ENCODE peak calls at places on chromosomes 4 and X, in five cellular contexts. P is sigmoid colon, V is endothelial cell of umbilical vein, G is heart left ventricle, J is NB4. N is an unnamed sample.

GRCh38 chrX:153635788-153636668 is 11.0 kb upstream of the DUSP9 start:
- DNase-seq in V (peak), J (peak), P (peak), G (no peak), N (no peak)

GRCh38 chr4:26873391-26874026 is 12.9 kb downstream of the STIM2 start:
- DNase-seq in G (no peak), P (no peak), V (no peak), J (no peak), N (no peak)

GRCh38 chrX:119895843-119896326 is at the start of gene AKAP14:
- DNase-seq in J (no peak), P (no peak), V (no peak), G (no peak), N (no peak)

GRCh38 chrX:85111347-85111746 is 107.7 kb downstream of the APOOL start:
- DNase-seq in V (peak), P (no peak), G (no peak), J (peak), N (no peak)

GRCh38 chr4:169854090-169854489 is 96.3 kb upstream of the HPF1 start:
- DNase-seq in V (no peak), G (no peak), P (no peak), J (no peak), N (no peak)

GRCh38 chr4:151004222-151004621 is 10.9 kb downstream of the LRBA start:
- DNase-seq in P (no peak), V (peak), J (peak), G (no peak), N (no peak)

GRCh38 chrX:15301924-15302323 is 13.5 kb downstream of the ASB11 start:
- DNase-seq in V (no peak), G (no peak), J (peak), P (peak), N (peak)

GRCh38 chr4:176561368-176561767 is 231.4 kb downstream of the VEGFC start:
- DNase-seq in G (no peak), P (no peak), V (no peak), J (no peak), N (no peak)

GRCh38 chrX:1392376-1393130 is 640 bp upstream of the SLC25A6 start:
- DNase-seq in P (peak), J (peak), V (no peak), G (peak), N (peak)

GRCh38 chr4:148445903-148446261 is 3.7 kb upstream of the NR3C2 start:
- DNase-seq in J (no peak), P (no peak), G (no peak), V (no peak), N (no peak)

GRCh38 chr4:113826431-113826830 is 64.9 kb upstream of the CAMK2D start:
- DNase-seq in P (no peak), V (no peak), J (no peak), G (no peak), N (no peak)

GRCh38 chr4:173532725-173533511 is 2.9 kb upstream of the HAND2 start:
- DNase-seq in G (no peak), V (no peak), J (no peak), P (peak), N (no peak)

GRCh38 chr4:15198070-15198727 is 195.9 kb downstream of the CPEB2 start:
- DNase-seq in P (no peak), G (no peak), V (no peak), J (no peak), N (no peak)

GRCh38 chrX:76109654-76110053 is 63.2 kb upstream of the PBDC1 start:
- DNase-seq in G (no peak), V (no peak), P (no peak), J (no peak), N (no peak)

GRCh38 chrX:111560801-111561200 is 49.4 kb downstream of the SERTM2 start:
- DNase-seq in G (no peak), V (no peak), P (no peak), J (no peak), N (no peak)

GRCh38 chr4:1330761-1331590 is 16.0 kb upstream of the UVSSA start:
- DNase-seq in J (no peak), V (no peak), G (no peak), P (no peak), N (no peak)

GRCh38 chr4:17562157-17562556 is 14.8 kb upstream of the LAP3 start:
- DNase-seq in V (no peak), G (no peak), J (peak), P (no peak), N (no peak)

GRCh38 chr4:39759569-39759968 is 61.6 kb downstream of the UBE2K start:
- DNase-seq in G (no peak), J (no peak), V (no peak), P (no peak), N (no peak)

GRCh38 chrX:2690856-2691542 is at the start of gene CD99:
- DNase-seq in P (peak), G (peak), V (peak), J (peak), N (peak)

GRCh38 chr4:182875471-182875870 is 41.7 kb downstream of the DCTD start:
- DNase-seq in V (no peak), G (no peak), P (peak), J (no peak), N (peak)

GRCh38 chr4:119337010-119337409 is 15.1 kb upstream of the FABP2 start:
- DNase-seq in G (no peak), J (peak), P (no peak), V (peak), N (no peak)

GRCh38 chrX:148500428-148501120 is at the start of gene AFF2:
- DNase-seq in P (no peak), J (peak), G (peak), V (peak), N (no peak)

GRCh38 chr4:66769436-66769835 is 775.9 kb downstream of the CENPC start:
- DNase-seq in J (no peak), G (no peak), V (no peak), P (no peak), N (no peak)

GRCh38 chr4:120918788-120919187 is 3.7 kb downstream of the PRDM5 start:
- DNase-seq in J (no peak), V (no peak), G (peak), P (peak), N (no peak)

GRCh38 chr4:177105526-177105925 is 204.1 kb upstream of the NEIL3 start:
- DNase-seq in P (no peak), V (no peak), G (no peak), J (no peak), N (no peak)

GRCh38 chr4:78704981-78705757 is 71.0 kb upstream of the BMP2K start:
- DNase-seq in P (no peak), G (no peak), J (no peak), V (no peak), N (no peak)

GRCh38 chr4:5908836-5909235 is 15.9 kb upstream of the CRMP1 start:
- DNase-seq in G (no peak), V (no peak), J (no peak), P (no peak), N (no peak)

GRCh38 chr4:52958232-52958631 is 96.1 kb downstream of the RASL11B start:
- DNase-seq in G (no peak), J (no peak), V (no peak), P (no peak), N (no peak)

GRCh38 chr4:185717018-185717726 is 94.8 kb downstream of the SORBS2 start:
- DNase-seq in J (no peak), P (no peak), G (peak), V (peak), N (no peak)

GRCh38 chrX:66717926-66718325 is 79.0 kb upstream of the EDA2R start:
- DNase-seq in P (no peak), V (no peak), J (no peak), G (no peak), N (no peak)

GRCh38 chrX:119775517-119776238 is 15.8 kb downstream of the RPL39 start:
- DNase-seq in G (no peak), V (no peak), J (no peak), P (no peak), N (no peak)

GRCh38 chrX:123818243-123818642 is 41.6 kb upstream of the XIAP start:
- DNase-seq in V (no peak), G (no peak), J (no peak), P (no peak), N (no peak)

GRCh38 chr4:68152411-68152810 is 22.7 kb upstream of the TMPRSS11F start:
- DNase-seq in V (no peak), P (no peak), J (no peak), G (no peak), N (no peak)

GRCh38 chrX:20026278-20026677 is 35.4 kb upstream of the BCLAF3 start:
- DNase-seq in G (no peak), J (peak), P (no peak), V (no peak), N (no peak)

GRCh38 chr4:155426953-155427352 is 50.2 kb upstream of the MAP9 start:
- DNase-seq in G (no peak), P (no peak), J (no peak), V (no peak), N (no peak)

GRCh38 chr4:163233321-163233720 is 66.6 kb upstream of the NAF1 start:
- DNase-seq in V (no peak), P (no peak), J (no peak), G (no peak), N (no peak)

GRCh38 chr4:7073526-7074390 is 5.9 kb upstream of the GRPEL1 start:
- DNase-seq in G (no peak), V (peak), P (no peak), J (peak), N (no peak)

DNA sequence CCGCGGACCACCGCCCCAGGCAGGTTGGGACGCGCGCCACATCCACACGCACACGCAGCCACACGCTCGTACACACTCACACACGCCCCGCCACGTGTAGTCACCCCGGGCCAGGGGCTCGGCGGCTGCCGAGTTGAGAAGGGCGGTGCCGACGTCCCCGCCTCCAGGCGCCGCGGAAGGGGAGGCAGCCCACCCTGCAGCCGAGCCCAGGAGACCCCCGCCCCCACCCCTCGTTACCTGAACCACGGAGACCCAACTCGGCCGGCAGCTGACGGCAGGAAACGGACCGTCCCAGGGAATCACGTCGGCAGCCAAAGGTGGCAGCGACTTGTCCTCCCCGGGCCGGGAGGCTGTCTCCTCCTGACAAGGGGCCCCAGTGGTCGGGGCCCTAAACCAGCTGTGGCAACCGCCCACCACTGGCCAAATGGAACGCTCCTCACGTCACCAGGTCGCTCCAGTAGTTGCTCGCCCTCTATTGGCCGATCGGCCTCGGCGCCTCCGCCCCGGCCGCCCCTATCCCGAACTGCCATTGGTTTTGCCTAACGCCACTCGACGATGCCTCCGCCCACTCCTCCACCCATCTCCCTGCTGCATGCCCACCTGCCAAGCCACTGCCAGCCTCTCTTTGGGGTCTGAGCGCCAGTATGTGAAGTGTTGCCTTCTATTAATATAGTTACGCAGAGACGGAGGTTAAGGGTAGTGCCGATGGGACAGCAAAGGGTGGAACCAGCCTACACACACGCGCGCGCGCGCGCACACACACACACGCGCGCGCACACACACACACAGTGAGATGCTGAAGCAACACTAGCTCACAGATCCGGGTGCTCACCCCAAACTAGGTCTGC is at the start of gene ZDHHC9:
- DNase-seq in G (peak), V (peak), J (peak), P (peak), N (peak)
- TF ChIP-seq CTCF in G (no peak), V (no peak), J (no peak), P (no peak), N (no peak)

GRCh38 chr4:139401368-139401767 is 52.6 kb upstream of the RAB33B start:
- DNase-seq in P (no peak), V (no peak), G (no peak), J (no peak), N (no peak)
- TF ChIP-seq POLR2A in P (no peak), V (no peak), G (no peak), J (no peak), N (no peak)

GRCh38 chr4:73258668-73259551 is at the start of gene ANKRD17:
- DNase-seq in J (peak), V (peak), G (peak), P (peak), N (peak)

GRCh38 chr4:73257995-73258667 is 467 bp downstream of the ANKRD17 start:
- DNase-seq in G (peak), P (no peak), J (peak), V (peak), N (peak)

GRCh38 chr4:73259552-73260140 is 1.0 kb upstream of the ANKRD17 start:
- DNase-seq in J (peak), G (no peak), P (no peak), V (no peak), N (no peak)

GRCh38 chr4:73252001-73252400 is 6.6 kb downstream of the ANKRD17 start:
- DNase-seq in V (no peak), P (no peak), J (no peak), G (no peak), N (no peak)

DNA sequence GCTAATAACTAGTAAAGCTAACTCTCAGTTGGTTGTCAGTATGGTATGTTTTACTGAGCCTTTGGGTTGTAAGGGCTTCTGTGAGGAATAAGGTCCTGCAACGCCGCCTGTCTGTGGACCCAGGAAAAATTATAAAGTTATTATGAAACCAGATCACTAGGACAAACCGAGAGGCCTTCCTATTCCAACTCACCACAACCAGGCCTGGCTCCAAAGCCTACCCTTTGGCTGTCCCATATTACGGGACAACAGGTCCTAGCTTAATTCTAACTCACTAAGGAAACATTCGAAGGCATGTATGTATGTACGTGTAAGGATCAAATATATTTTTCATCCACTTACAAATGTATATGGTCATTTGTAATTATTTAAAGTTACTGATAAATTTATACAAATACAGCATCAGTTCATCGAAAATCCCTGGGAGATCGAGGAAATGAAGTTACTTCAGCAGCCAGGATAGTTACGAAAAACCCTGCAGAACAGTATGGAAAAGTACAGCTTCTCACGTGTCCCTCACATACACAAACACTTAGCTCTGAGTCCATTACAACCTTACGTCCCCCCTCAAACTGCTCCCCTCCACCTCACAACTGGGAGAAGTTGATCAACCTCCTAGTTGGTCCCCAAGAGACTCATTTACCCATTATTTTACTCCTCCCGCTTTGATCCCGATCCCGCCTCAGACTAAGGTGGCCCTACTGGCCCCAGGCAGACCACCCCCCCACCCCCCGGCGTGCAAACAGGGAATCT is 1.2 kb downstream of the ANKRD17 start:
- DNase-seq in V (peak), P (peak), J (peak), G (peak), N (peak)
- H3K4me3 ChIP-seq in V (peak), P (peak), J (peak), G (peak), N (peak)

GRCh38 chr4:122827899-122828601 is 1.4 kb downstream of the FGF2 start:
- DNase-seq in V (peak), P (peak), G (no peak), J (peak), N (no peak)

GRCh38 chr4:122826000-122826595 is 533 bp upstream of the FGF2 start:
- DNase-seq in J (peak), V (peak), P (no peak), G (no peak), N (no peak)

GRCh38 chr4:122826596-122827257 is at the start of gene FGF2:
- DNase-seq in P (peak), V (peak), G (peak), J (peak), N (peak)

GRCh38 chr4:122824616-122825015 is 2.0 kb upstream of the FGF2 start:
- DNase-seq in V (peak), J (no peak), P (no peak), G (no peak), N (no peak)

GRCh38 chr4:122827258-122827887 is 742 bp downstream of the FGF2 start:
- DNase-seq in P (peak), J (peak), G (peak), V (peak), N (no peak)
- TF ChIP-seq CTCF in P (no peak), J (no peak), G (no peak), V (peak), N (no peak)

N was measured in lower leg skin.